ENCODE peak calls at places on chromosomes 13 and 19, in four cellular contexts. N is ascending aorta, B is HFF-Myc, J is astrocyte of the spinal cord. R is an unnamed sample.

GRCh38 chr13:46152627-46153328 is 29.2 kb downstream of the LCP1 start:
- DNase-seq in N (no peak), B (no peak), J (no peak), R (no peak)

GRCh38 chr19:13842294-13843103 is 34.4 kb upstream of the NANOS3 start:
- DNase-seq in N (peak), B (no peak), J (peak), R (peak)

GRCh38 chr13:113584870-113585671 is 518 bp downstream of the TFDP1 start:
- DNase-seq in N (no peak), B (no peak), J (no peak), R (no peak)

GRCh38 chr19:21604941-21605548 is 99.6 kb downstream of the ZNF429 start:
- DNase-seq in N (no peak), B (no peak), J (peak), R (no peak)

GRCh38 chr13:59423708-59424355 is 739.9 kb downstream of the DIAPH3 start:
- DNase-seq in N (no peak), B (no peak), J (no peak), R (no peak)

GRCh38 chr13:42260885-42261654 is 10.9 kb upstream of the AKAP11 start:
- DNase-seq in N (no peak), B (no peak), J (no peak), R (no peak)

GRCh38 chr19:49071860-49072547 is 495 bp downstream of the KCNA7 start:
- DNase-seq in N (no peak), B (no peak), J (no peak), R (peak)

GRCh38 chr19:18014197-18014596 is 6.2 kb downstream of the ARRDC2 start:
- DNase-seq in N (no peak), B (no peak), J (no peak), R (no peak)

GRCh38 chr19:17491287-17491686 is 20.2 kb upstream of the PGLS start:
- DNase-seq in N (no peak), B (no peak), J (no peak), R (no peak)

GRCh38 chr13:41267106-41267505 is 3.7 kb upstream of the MTRF1 start:
- DNase-seq in N (no peak), B (no peak), J (peak), R (no peak)

GRCh38 chr19:29309637-29310036 is 96.7 kb upstream of the UQCRFS1 start:
- DNase-seq in N (no peak), B (no peak), J (no peak), R (no peak)

GRCh38 chr13:40586886-40587285 is 79.6 kb downstream of the FOXO1 start:
- DNase-seq in N (no peak), B (no peak), J (no peak), R (no peak)

GRCh38 chr13:22372261-22372660 is 701.4 kb downstream of the FGF9 start:
- DNase-seq in N (no peak), B (no peak), J (no peak), R (no peak)

GRCh38 chr13:22060187-22060586 is 389.3 kb downstream of the FGF9 start:
- DNase-seq in N (no peak), B (no peak), J (no peak), R (no peak)

GRCh38 chr13:113118328-113119021 is 4.1 kb upstream of the F10 start:
- DNase-seq in N (no peak), B (no peak), J (no peak), R (peak)

GRCh38 chr19:17803264-17803896 is 8.4 kb downstream of the B3GNT3 start:
- DNase-seq in N (no peak), B (no peak), J (no peak), R (no peak)

GRCh38 chr13:102718746-102719145 is 23.9 kb upstream of the METTL21C start:
- DNase-seq in N (no peak), B (no peak), J (peak), R (no peak)

GRCh38 chr19:14090509-14091085 is at the start of gene SAMD1:
- DNase-seq in N (no peak), B (no peak), J (peak), R (peak)

GRCh38 chr19:6694147-6694815 is 24.3 kb upstream of the TNFSF14 start:
- DNase-seq in N (no peak), B (no peak), J (no peak), R (no peak)

GRCh38 chr13:110520431-110521295 is 40.9 kb downstream of the RAB20 start:
- DNase-seq in N (peak), B (no peak), J (peak), R (peak)

GRCh38 chr19:15421136-15421535 is 2.3 kb upstream of the AKAP8L start:
- DNase-seq in N (no peak), B (no peak), J (no peak), R (no peak)

GRCh38 chr13:111904166-111904565 is 162.8 kb upstream of the SOX1 start:
- DNase-seq in N (no peak), B (no peak), J (no peak), R (no peak)

GRCh38 chr13:74556002-74556551 is 421.9 kb upstream of the KLF12 start:
- DNase-seq in N (no peak), B (no peak), J (no peak), R (no peak)

GRCh38 chr13:32902898-32903297 is 113.3 kb upstream of the KL start:
- DNase-seq in N (peak), B (no peak), J (peak), R (peak)

GRCh38 chr19:42253245-42254082 is 1.5 kb downstream of the ERF start:
- DNase-seq in N (no peak), B (no peak), J (peak), R (no peak)

GRCh38 chr13:30601836-30602235 is 15.9 kb upstream of the USPL1 start:
- DNase-seq in N (no peak), B (no peak), J (no peak), R (no peak)

GRCh38 chr19:29504454-29504853 is 21.3 kb upstream of the VSTM2B start:
- DNase-seq in N (no peak), B (no peak), J (no peak), R (no peak)

GRCh38 chr19:57389194-57389729 is 392 bp upstream of the ZNF548 start:
- DNase-seq in N (no peak), B (no peak), J (no peak), R (no peak)

GRCh38 chr13:38684714-38685113 is 2.2 kb upstream of the FREM2 start:
- DNase-seq in N (no peak), B (no peak), J (no peak), R (no peak)

GRCh38 chr19:3365447-3366103 is 808 bp upstream of the NFIC start:
- DNase-seq in N (no peak), B (no peak), J (peak), R (no peak)

GRCh38 chr19:35248310-35249145 is at the start of gene LSR:
- DNase-seq in N (no peak), B (no peak), J (no peak), R (no peak)

GRCh38 chr19:35249146-35249847 is 495 bp downstream of the LSR start:
- DNase-seq in N (no peak), B (no peak), J (no peak), R (no peak)

GRCh38 chr19:35249848-35250711 is 1.3 kb downstream of the LSR start:
- DNase-seq in N (no peak), B (no peak), J (no peak), R (no peak)

GRCh38 chr19:35246466-35247096 is 2.2 kb upstream of the LSR start:
- DNase-seq in N (no peak), B (no peak), J (no peak), R (no peak)

GRCh38 chr19:35247526-35248309 is 1.1 kb upstream of the LSR start:
- DNase-seq in N (no peak), B (no peak), J (no peak), R (no peak)
- TF ChIP-seq CTCF in N (no peak), B (peak), J (peak), R (no peak)

GRCh38 chr13:51191743-51192142 is 30.5 kb upstream of the FAM124A start:
- DNase-seq in N (no peak), B (no peak), J (no peak), R (no peak)
- TF ChIP-seq CTCF in N (no peak), B (no peak), J (no peak), R (no peak)

DNA sequence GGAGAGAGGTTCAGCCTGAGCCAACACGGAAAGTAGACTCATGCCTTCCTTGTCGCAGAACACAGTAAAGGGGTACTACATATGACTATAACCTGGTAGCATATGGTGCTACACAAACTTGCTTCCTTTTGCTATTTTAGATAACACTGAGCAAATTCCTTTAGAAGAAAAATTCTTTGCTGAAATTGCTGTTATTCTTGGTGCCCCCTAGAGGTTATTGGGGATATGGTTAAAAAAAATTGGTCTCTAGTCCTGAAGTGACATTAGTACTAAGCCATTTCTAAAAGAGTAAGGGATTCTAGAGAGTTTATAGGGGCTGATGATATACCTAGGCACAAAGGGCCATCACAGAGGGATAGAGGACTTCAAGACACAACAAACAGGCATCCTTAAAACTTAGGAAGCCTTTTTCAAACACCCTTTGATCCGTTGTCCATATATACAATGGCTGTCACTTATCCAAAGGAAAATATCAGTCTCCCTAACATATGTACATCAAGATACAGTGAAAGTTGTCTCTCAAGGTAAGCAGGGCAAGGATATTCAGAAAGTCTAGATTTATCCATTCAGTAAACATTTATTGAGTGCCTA is 13.9 kb upstream of the HS6ST3 start:
- DNase-seq in N (no peak), B (no peak), J (peak), R (no peak)
- TF ChIP-seq CTCF in N (peak), B (peak), J (peak), R (peak)

DNA sequence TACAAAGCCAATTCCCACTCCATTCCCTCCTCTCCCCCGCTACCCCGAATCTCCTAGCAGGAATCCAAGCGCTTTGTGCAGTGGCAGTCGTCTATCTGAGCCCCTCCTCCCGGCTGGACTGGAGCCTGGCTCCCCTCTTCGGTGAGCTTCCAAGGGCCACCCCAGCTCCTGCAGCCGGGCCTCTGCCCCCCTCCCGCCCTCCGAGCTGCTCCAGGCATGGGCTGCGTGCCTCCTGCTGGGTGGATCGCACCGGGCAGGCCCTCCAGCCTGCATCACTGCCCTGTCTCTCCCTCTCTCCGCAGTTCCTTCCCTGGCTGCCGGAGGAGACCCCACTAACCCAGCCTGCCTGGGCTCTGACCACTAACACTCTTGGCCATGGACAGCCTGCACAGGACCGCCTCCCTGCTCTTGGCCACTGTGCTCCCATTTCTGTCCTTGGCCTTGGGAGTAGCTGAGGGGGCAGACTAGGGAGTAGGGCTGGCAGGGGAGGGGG is 12.9 kb upstream of the LENG8 start:
- DNase-seq in N (no peak), B (no peak), J (no peak), R (no peak)
- TF ChIP-seq CTCF in N (no peak), B (no peak), J (peak), R (no peak)

GRCh38 chr19:31314849-31315620 is 34.2 kb downstream of the TSHZ3 start:
- DNase-seq in N (no peak), B (no peak), J (no peak), R (no peak)
- TF ChIP-seq CTCF in N (no peak), B (peak), J (peak), R (no peak)